ENCODE peak calls at places on chromosome 1, in eight cellular contexts. Y is effector memory CD8-positive, alpha-beta T cell; H is NCI-H1436; G is naive thymus-derived CD4-positive, alpha-beta T cell; R is stimulated activated CD8-positive, alpha-beta memory T cell treated with anti-CD3 and anti-CD28 coated beads, Interleukin-15, amount 100 ng/mL, for 24 hours; J is EL; U is astrocyte of the spinal cord; O is choroid plexus epithelial cell. S is an unnamed sample.

GRCh38 chr1:22314676-22315075 is 137.0 kb upstream of the ZBTB40 start:
- DNase-seq in Y (no peak), H (no peak), G (no peak), R (no peak), J (no peak), U (no peak), O (no peak), S (no peak)

GRCh38 chr1:15370781-15371467 is 38.8 kb upstream of the EFHD2 start:
- DNase-seq in Y (no peak), H (no peak), G (no peak), R (no peak), J (no peak), U (no peak), O (no peak), S (no peak)

GRCh38 chr1:181601186-181601950 is 118.1 kb downstream of the CACNA1E start:
- DNase-seq in Y (no peak), H (no peak), G (no peak), R (no peak), J (no peak), U (no peak), O (no peak), S (no peak)

GRCh38 chr1:42922687-42923366 is 35.8 kb downstream of the SLC2A1 start:
- DNase-seq in Y (peak; percentile 68), H (peak; percentile 68), G (peak; percentile 64), R (no peak), J (peak; percentile 77), U (peak; percentile 73), O (peak; percentile 79), S (no peak)

GRCh38 chr1:200938955-200939354 is 44.3 kb downstream of the INAVA start:
- DNase-seq in Y (no peak), H (no peak), G (no peak), R (no peak), J (no peak), U (no peak), O (no peak), S (no peak)

GRCh38 chr1:168379110-168379860 is 98.6 kb downstream of the TBX19 start:
- DNase-seq in Y (no peak), H (no peak), G (no peak), R (no peak), J (peak; percentile 73), U (no peak), O (peak; percentile 25), S (no peak)

GRCh38 chr1:19866758-19867157 is 15.4 kb upstream of the OTUD3 start:
- DNase-seq in Y (no peak), H (peak; percentile 50), G (no peak), R (no peak), J (peak; percentile 47), U (no peak), O (no peak), S (no peak)

GRCh38 chr1:18426580-18426979 is 54.1 kb upstream of the KLHDC7A start:
- DNase-seq in Y (no peak), H (no peak), G (no peak), R (no peak), J (no peak), U (no peak), O (no peak), S (no peak)

GRCh38 chr1:28512058-28512611 is 6.3 kb downstream of the RCC1 start:
- DNase-seq in Y (no peak), H (no peak), G (no peak), R (no peak), J (peak; percentile 53), U (peak; percentile 27), O (peak; percentile 26), S (no peak)

GRCh38 chr1:54223441-54224202 is 23.7 kb downstream of the MRPL37 start:
- DNase-seq in Y (no peak), H (no peak), G (no peak), R (no peak), J (no peak), U (no peak), O (no peak), S (no peak)

GRCh38 chr1:46062651-46063319 is 69.6 kb downstream of the PIK3R3 start:
- DNase-seq in Y (peak; percentile 6), H (no peak), G (no peak), R (no peak), J (peak; percentile 28), U (peak; percentile 31), O (peak; percentile 42), S (no peak)

GRCh38 chr1:171590022-171590421 is 32.0 kb upstream of the MYOCOS start:
- DNase-seq in Y (no peak), H (no peak), G (no peak), R (no peak), J (peak; percentile 4), U (peak; percentile 53), O (peak; percentile 73), S (no peak)

GRCh38 chr1:79193211-79194079 is 186.9 kb upstream of the ADGRL4 start:
- DNase-seq in Y (no peak), H (no peak), G (no peak), R (no peak), J (peak; percentile 40), U (peak; percentile 75), O (peak; percentile 75), S (no peak)

GRCh38 chr1:169468982-169469381 is 16.8 kb downstream of the SLC19A2 start:
- DNase-seq in Y (no peak), H (no peak), G (no peak), R (no peak), J (peak; percentile 7), U (no peak), O (peak; percentile 13), S (no peak)

GRCh38 chr1:20280399-20280798 is 10.3 kb upstream of the VWA5B1 start:
- DNase-seq in Y (no peak), H (no peak), G (no peak), R (no peak), J (peak; percentile 78), U (no peak), O (no peak), S (no peak)

GRCh38 chr1:154863702-154864174 is 6.3 kb downstream of the KCNN3 start:
- DNase-seq in Y (peak; percentile 33), H (peak; percentile 24), G (no peak), R (no peak), J (peak; percentile 72), U (peak; percentile 75), O (peak; percentile 80), S (no peak)

GRCh38 chr1:224178894-224179293 is 4.1 kb upstream of the DEGS1 start:
- DNase-seq in Y (no peak), H (no peak), G (no peak), R (no peak), J (no peak), U (no peak), O (no peak), S (no peak)

GRCh38 chr1:182680408-182680807 is 4.0 kb downstream of the RGS8 start:
- DNase-seq in Y (no peak), H (no peak), G (no peak), R (no peak), J (no peak), U (no peak), O (no peak), S (no peak)

GRCh38 chr1:27233677-27234053 is 767 bp upstream of the WDTC1 start:
- DNase-seq in Y (no peak), H (no peak), G (no peak), R (no peak), J (no peak), U (no peak), O (no peak), S (no peak)

GRCh38 chr1:165902565-165902964 is 75.2 kb downstream of the UCK2 start:
- DNase-seq in Y (no peak), H (no peak), G (no peak), R (no peak), J (no peak), U (no peak), O (no peak), S (no peak)

GRCh38 chr1:154407021-154407865 is 2.1 kb downstream of the IL6R start:
- DNase-seq in Y (no peak), H (no peak), G (peak; percentile 30), R (no peak), J (no peak), U (no peak), O (no peak), S (no peak)